ENCODE peak calls at places on chromosomes 7 and 10, in eight cellular contexts. D is ascending aorta, F is transverse colon, R is Panc1, P is fibroblast of lung, H is psoas muscle, W is thoracic aorta, T is prostate gland. L is an unnamed sample.

GRCh38 chr10:28940158-28940888 is 263.0 kb downstream of the BAMBI start:
- DNase-seq in D (no peak), F (no peak), R (no peak), P (no peak), H (no peak), W (no peak), T (no peak), L (no peak)

GRCh38 chr10:76017733-76018433 is 586.5 kb downstream of the LRMDA start:
- DNase-seq in D (no peak), F (no peak), R (no peak), P (no peak), H (no peak), W (no peak), T (no peak), L (no peak)

GRCh38 chr7:116429986-116430619 is 69.4 kb upstream of the CAV2 start:
- DNase-seq in D (no peak), F (no peak), R (no peak), P (no peak), H (no peak), W (no peak), T (no peak), L (no peak)

GRCh38 chr7:24477807-24478655 is 95.2 kb upstream of the PALS2 start:
- DNase-seq in D (no peak), F (no peak), R (no peak), P (peak; percentile 89), H (peak; percentile 20), W (peak; percentile 20), T (no peak), L (no peak)

GRCh38 chr7:89731751-89732150 is 422.5 kb upstream of the STEAP1 start:
- DNase-seq in D (no peak), F (no peak), R (no peak), P (no peak), H (no peak), W (no peak), T (no peak), L (no peak)

GRCh38 chr7:151715661-151716338 is 161.1 kb downstream of the PRKAG2 start:
- DNase-seq in D (no peak), F (peak; percentile 46), R (no peak), P (no peak), H (no peak), W (no peak), T (no peak), L (no peak)

GRCh38 chr10:30002438-30003266 is 56.7 kb downstream of the JCAD start:
- DNase-seq in D (peak; percentile 53), F (peak; percentile 72), R (peak; percentile 58), P (peak; percentile 74), H (peak; percentile 71), W (peak; percentile 37), T (peak; percentile 79), L (peak; percentile 29)

GRCh38 chr10:69359089-69360025 is 57.4 kb downstream of the TACR2 start:
- DNase-seq in D (no peak), F (no peak), R (no peak), P (no peak), H (no peak), W (no peak), T (no peak), L (peak; percentile 67)

GRCh38 chr7:12220321-12221046 is 9.4 kb downstream of the TMEM106B start:
- DNase-seq in D (no peak), F (no peak), R (no peak), P (peak; percentile 8), H (no peak), W (no peak), T (no peak), L (no peak)

GRCh38 chr7:37045786-37046185 is 321.5 kb upstream of the AOAH start:
- DNase-seq in D (no peak), F (no peak), R (no peak), P (no peak), H (no peak), W (no peak), T (no peak), L (no peak)

GRCh38 chr10:88879754-88880286 is at the start of gene STAMBPL1:
- DNase-seq in D (no peak), F (peak; percentile 77), R (peak; percentile 25), P (no peak), H (peak; percentile 58), W (no peak), T (peak; percentile 19), L (peak; percentile 74)

GRCh38 chr10:110425684-110426293 is 71.9 kb upstream of the DUSP5 start:
- DNase-seq in D (no peak), F (no peak), R (no peak), P (peak; percentile 99), H (no peak), W (no peak), T (no peak), L (no peak)

GRCh38 chr10:95837368-95837776 is 70.4 kb upstream of the CC2D2B start:
- DNase-seq in D (no peak), F (no peak), R (no peak), P (no peak), H (no peak), W (no peak), T (no peak), L (no peak)

GRCh38 chr7:86963599-86964230 is 95.7 kb downstream of the ELAPOR2 start:
- DNase-seq in D (no peak), F (no peak), R (no peak), P (peak; percentile 21), H (no peak), W (no peak), T (no peak), L (no peak)

GRCh38 chr10:10533417-10533816 is 484.3 kb upstream of the CELF2 start:
- DNase-seq in D (no peak), F (no peak), R (no peak), P (peak; percentile 2), H (no peak), W (no peak), T (no peak), L (no peak)

GRCh38 chr7:54080525-54080924 is 461.6 kb upstream of the VSTM2A start:
- DNase-seq in D (no peak), F (no peak), R (no peak), P (no peak), H (no peak), W (no peak), T (no peak), L (no peak)

GRCh38 chr10:36606234-36606839 is 519.1 kb upstream of the ANKRD30A start:
- DNase-seq in D (no peak), F (no peak), R (no peak), P (peak; percentile 39), H (no peak), W (no peak), T (no peak), L (no peak)

GRCh38 chr10:129949411-129950335 is 14.4 kb downstream of the EBF3 start:
- DNase-seq in D (no peak), F (no peak), R (no peak), P (no peak), H (peak; percentile 68), W (no peak), T (no peak), L (no peak)

GRCh38 chr10:28938745-28939144 is 261.4 kb downstream of the BAMBI start:
- DNase-seq in D (no peak), F (no peak), R (no peak), P (peak; percentile 56), H (no peak), W (no peak), T (peak; percentile 14), L (no peak)

GRCh38 chr7:90625562-90625961 is 29.4 kb downstream of the CDK14 start:
- DNase-seq in D (no peak), F (peak; percentile 11), R (no peak), P (peak; percentile 76), H (peak; percentile 23), W (no peak), T (no peak), L (no peak)

GRCh38 chr7:157434701-157435100 is 97.9 kb downstream of the DNAJB6 start:
- DNase-seq in D (no peak), F (no peak), R (no peak), P (no peak), H (no peak), W (no peak), T (no peak), L (no peak)

GRCh38 chr7:44881610-44882009 is 3.7 kb downstream of the PURB start:
- DNase-seq in D (no peak), F (no peak), R (no peak), P (peak; percentile 91), H (no peak), W (no peak), T (no peak), L (no peak)

GRCh38 chr7:39948375-39948774 is 1.7 kb upstream of the CDK13 start:
- DNase-seq in D (no peak), F (peak; percentile 16), R (no peak), P (peak; percentile 15), H (no peak), W (no peak), T (no peak), L (no peak)
- H3K27ac ChIP-seq in D (peak overlapping the region; percentile 100), F (peak overlapping the region; percentile 99), R (peak overlapping the region; percentile 99), P (peak overlapping the region; percentile 96), H (peak overlapping the region; percentile 96), W (peak overlapping the region; percentile 98), T (peak overlapping the region; percentile 99), L (peak overlapping the region; percentile 94)

DNA sequence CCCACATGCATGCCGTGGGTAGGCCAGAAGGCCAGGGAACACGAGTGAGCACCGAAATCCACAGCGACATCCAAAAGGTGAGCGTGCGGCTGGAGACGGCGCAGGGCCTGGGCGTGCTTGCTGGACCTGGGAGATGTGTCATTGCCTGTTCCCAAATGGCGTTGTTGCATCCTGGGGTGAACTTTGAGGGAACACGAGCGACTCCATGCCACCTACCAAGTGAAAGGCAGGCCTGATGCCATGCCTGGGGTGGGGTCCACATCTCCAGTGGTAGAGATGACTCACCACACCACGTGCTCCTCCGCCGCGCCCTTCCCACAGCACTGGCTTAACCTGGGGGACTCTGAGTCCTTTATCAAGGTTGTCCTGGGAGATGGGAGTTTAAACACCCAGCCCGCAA is 24.7 kb upstream of the VIPR2 start:
- DNase-seq in D (no peak), F (no peak), R (no peak), P (no peak), H (no peak), W (no peak), T (no peak), L (no peak)
- H3K4me1 ChIP-seq in D (no peaks in the 10 kb centered on the region), F (no peaks in the 10 kb centered on the region), R (no peaks in the 10 kb centered on the region), P (no peaks in the 10 kb centered on the region), H (no peaks in the 10 kb centered on the region), W (no peaks in the 10 kb centered on the region), T (no peaks in the 10 kb centered on the region), L (peaks cover 5% of the 10 kb centered on the region)

GRCh38 chr7:139739863-139740597 is 37.8 kb downstream of the HIPK2 start:
- DNase-seq in D (no peak), F (peak; percentile 44), R (no peak), P (no peak), H (no peak), W (no peak), T (peak; percentile 52), L (no peak)
- H3K27ac ChIP-seq in D (peak overlapping the region; percentile 96), F (peak overlapping the region; percentile 50), R (no peak overlapping the region), P (no peak overlapping the region), H (peak overlapping the region; percentile 89), W (peak overlapping the region; percentile 94), T (peak overlapping the region; percentile 45), L (no peak overlapping the region)

GRCh38 chr7:30146127-30146612 is 11.4 kb downstream of the MTURN start:
- DNase-seq in D (no peak), F (no peak), R (no peak), P (no peak), H (no peak), W (no peak), T (no peak), L (no peak)
- H3K4me1 ChIP-seq in D (peaks cover 9% of the 10 kb centered on the region), F (peaks cover 37% of the 10 kb centered on the region), R (no peaks in the 10 kb centered on the region), P (peaks cover 6% of the 10 kb centered on the region), H (peaks cover 49% of the 10 kb centered on the region), W (peaks cover 17% of the 10 kb centered on the region), T (no peaks in the 10 kb centered on the region), L (peaks cover 12% of the 10 kb centered on the region)

GRCh38 chr7:158579662-158580646 is 7.7 kb downstream of the PTPRN2 start:
- DNase-seq in D (no peak), F (no peak), R (no peak), P (no peak), H (no peak), W (no peak), T (no peak), L (no peak)
- H3K27ac ChIP-seq in D (no peak overlapping the region), F (no peak overlapping the region), R (no peak overlapping the region), P (no peak overlapping the region), H (no peak overlapping the region), W (no peak overlapping the region), T (no peak overlapping the region), L (no peak overlapping the region)